ENCODE peak calls at places on chromosomes 12 and 14, in seven cellular contexts. F is NCI-H1092; Z is T-cell; D is kidney epithelial cell; Y is smooth muscle cell of the brain vasculature; E is AG08395; C is stimulated activated CD4-positive, alpha-beta T cell treated with anti-CD3 and anti-CD28 coated beads, Interleukin-15, amount 100 ng/mL, for 1 hour. U is an unnamed sample.

GRCh38 chr12:111691262-111691661 is 5.4 kb downstream of the ACAD10 start:
- DNase-seq in F (no peak), Z (no peak), D (no peak), Y (no peak), E (no peak), C (no peak), U (no peak)

GRCh38 chr12:110649341-110649847 is 35.5 kb downstream of the TCTN1 start:
- DNase-seq in F (no peak), Z (no peak), D (no peak), Y (no peak), E (no peak), C (no peak), U (no peak)

GRCh38 chr12:70891059-70891632 is 29.4 kb downstream of the PTPRR start:
- DNase-seq in F (no peak), Z (no peak), D (no peak), Y (no peak), E (no peak), C (no peak), U (no peak)

GRCh38 chr12:991350-992278 is 591 bp downstream of the ERC1 start:
- DNase-seq in F (peak; percentile 77), Z (no peak), D (no peak), Y (no peak), E (no peak), C (no peak), U (no peak)

GRCh38 chr12:124296295-124296915 is 1.5 kb downstream of the RFLNA start:
- DNase-seq in F (no peak), Z (no peak), D (no peak), Y (no peak), E (peak; percentile 24), C (no peak), U (no peak)

GRCh38 chr12:113802000-113802749 is 163.9 kb downstream of the RBM19 start:
- DNase-seq in F (no peak), Z (no peak), D (no peak), Y (no peak), E (no peak), C (no peak), U (no peak)

GRCh38 chr12:131057722-131058515 is 104.2 kb downstream of the ADGRD1 start:
- DNase-seq in F (no peak), Z (no peak), D (no peak), Y (no peak), E (no peak), C (no peak), U (no peak)

GRCh38 chr14:76760331-76761197 is 704 bp upstream of the VASH1 start:
- DNase-seq in F (no peak), Z (no peak), D (no peak), Y (no peak), E (no peak), C (no peak), U (no peak)

GRCh38 chr12:30796891-30797371 is 42.2 kb upstream of the CAPRIN2 start:
- DNase-seq in F (no peak), Z (no peak), D (no peak), Y (no peak), E (peak; percentile 32), C (no peak), U (no peak)

GRCh38 chr12:7555752-7556151 is 52.2 kb upstream of the CD163 start:
- DNase-seq in F (no peak), Z (no peak), D (peak; percentile 31), Y (peak; percentile 43), E (peak; percentile 76), C (no peak), U (peak; percentile 26)

GRCh38 chr12:88577537-88577936 is 2.7 kb downstream of the KITLG start:
- DNase-seq in F (no peak), Z (no peak), D (no peak), Y (no peak), E (no peak), C (no peak), U (no peak)

GRCh38 chr12:107238276-107238675 is 144.9 kb upstream of the CRY1 start:
- DNase-seq in F (no peak), Z (no peak), D (no peak), Y (no peak), E (no peak), C (no peak), U (no peak)

GRCh38 chr12:1916396-1917171 is 1.9 kb downstream of the CACNA2D4 start:
- DNase-seq in F (peak; percentile 76), Z (no peak), D (no peak), Y (no peak), E (peak; percentile 1), C (no peak), U (no peak)

GRCh38 chr12:113794774-113795173 is 171.4 kb downstream of the RBM19 start:
- DNase-seq in F (no peak), Z (no peak), D (no peak), Y (no peak), E (no peak), C (no peak), U (no peak)

GRCh38 chr12:109098142-109098652 is 800 bp downstream of the UNG start:
- DNase-seq in F (no peak), Z (peak; percentile 19), D (no peak), Y (no peak), E (peak; percentile 45), C (no peak), U (peak; percentile 24)

GRCh38 chr14:23085458-23085857 is 9.5 kb downstream of the ACIN1 start:
- DNase-seq in F (no peak), Z (no peak), D (no peak), Y (no peak), E (no peak), C (no peak), U (no peak)

GRCh38 chr12:132178801-132179401 is 34.6 kb downstream of the NOC4L start:
- DNase-seq in F (no peak), Z (peak; percentile 64), D (no peak), Y (no peak), E (no peak), C (peak; percentile 24), U (no peak)

GRCh38 chr12:14332482-14332881 is 33.0 kb upstream of the ATF7IP start:
- DNase-seq in F (no peak), Z (no peak), D (no peak), Y (no peak), E (no peak), C (no peak), U (no peak)

GRCh38 chr14:104555621-104556255 is 23.8 kb upstream of the C14orf180 start:
- DNase-seq in F (no peak), Z (no peak), D (no peak), Y (no peak), E (no peak), C (no peak), U (no peak)

GRCh38 chr14:80077262-80077661 is 134.0 kb downstream of the DIO2 start:
- DNase-seq in F (no peak), Z (no peak), D (no peak), Y (no peak), E (no peak), C (no peak), U (no peak)

GRCh38 chr14:29749327-29749726 is 178.3 kb downstream of the PRKD1 start:
- DNase-seq in F (no peak), Z (no peak), D (peak; percentile 9), Y (no peak), E (peak; percentile 52), C (no peak), U (no peak)

GRCh38 chr14:64758711-64759554 is 54.7 kb downstream of the PLEKHG3 start:
- DNase-seq in F (peak; percentile 14), Z (no peak), D (no peak), Y (no peak), E (peak; percentile 91), C (no peak), U (no peak)